ENCODE peak calls at places on chromosomes 12 and 14, in ten cellular contexts. H, P, O, I, Z, G, U, A, N and Q are unnamed samples.

GRCh38 chr12:6450869-6451347 is 934 bp upstream of the TAPBPL start:
- DNase-seq in U (no peak), H (no peak), G (no peak), P (no peak), I (no peak), N (no peak), O (no peak), Z (no peak), A (no peak), Q (no peak)

GRCh38 chr14:66240112-66240511 is 246.1 kb upstream of the CCDC196 start:
- DNase-seq in N (no peak), Z (no peak), H (no peak), P (peak), O (no peak), I (peak), A (no peak), G (no peak), U (no peak), Q (no peak)

GRCh38 chr12:98002887-98003493 is 512.4 kb upstream of the TMPO start:
- DNase-seq in N (no peak), O (peak), A (no peak), P (peak), U (peak), G (no peak), I (peak), H (no peak), Z (peak), Q (no peak)

GRCh38 chr12:116879509-116880212 is 1.6 kb downstream of the HRK start:
- DNase-seq in P (no peak), U (no peak), A (no peak), H (no peak), G (no peak), Z (no peak), O (no peak), N (no peak), I (no peak), Q (peak)

GRCh38 chr12:119308743-119309456 is 25.6 kb upstream of the CCDC60 start:
- DNase-seq in U (no peak), Z (no peak), I (no peak), O (no peak), N (no peak), G (no peak), A (peak), P (no peak), H (no peak), Q (no peak)

GRCh38 chr14:96578619-96579018 is 76.4 kb downstream of the PAPOLA start:
- DNase-seq in H (no peak), O (no peak), U (no peak), I (no peak), G (no peak), A (no peak), N (no peak), Z (no peak), P (no peak), Q (no peak)

GRCh38 chr14:93729993-93730392 is 58.3 kb downstream of the PRIMA1 start:
- DNase-seq in I (no peak), A (no peak), U (peak), N (peak), G (no peak), H (no peak), O (no peak), Z (no peak), P (peak), Q (no peak)

GRCh38 chr12:126811401-126811800 is 1455.6 kb upstream of the TMEM132C start:
- DNase-seq in O (no peak), N (no peak), Z (no peak), U (no peak), H (no peak), G (no peak), I (no peak), P (no peak), A (no peak), Q (no peak)

GRCh38 chr14:66405158-66405557 is 81.0 kb upstream of the CCDC196 start:
- DNase-seq in A (no peak), H (no peak), I (peak), G (no peak), P (peak), U (peak), O (peak), Z (no peak), N (no peak), Q (no peak)

GRCh38 chr12:82972624-82973023 is 285.9 kb downstream of the TMTC2 start:
- DNase-seq in A (no peak), G (no peak), H (no peak), P (no peak), I (no peak), Z (no peak), U (no peak), O (no peak), N (no peak), Q (no peak)